ENCODE peak calls at places on chromosomes 5 and 9, in ten cellular contexts. E is adipocyte; U is globus pallidus; V is AG09309; Y is posterior cingulate gyrus; J is amniotic stem cell; S is NCI-H1694; C is HFF-Myc; X is MG63; M is stimulated activated CD4-positive, alpha-beta T cell treated with anti-CD3 and anti-CD28 coated beads, Interleukin-1b, Interleukin-23, amount 100 ng/mL, for 24 hours. Q is an unnamed sample.

GRCh38 chr9:78026947-78027346 is 4.7 kb downstream of the GNAQ start:
- DNase-seq in E (peak), U (no peak), V (no peak), Y (no peak), J (no peak), S (no peak), C (no peak), X (no peak), M (no peak), Q (no peak)

GRCh38 chr5:180078348-180078747 is 6.8 kb upstream of the RNF130 start:
- DNase-seq in E (no peak), U (no peak), V (no peak), Y (no peak), J (no peak), S (no peak), C (no peak), X (no peak), M (no peak), Q (no peak)

GRCh38 chr9:137276757-137277328 is 683 bp upstream of the TOR4A start:
- DNase-seq in E (peak), U (no peak), V (no peak), Y (no peak), J (no peak), S (no peak), C (peak), X (no peak), M (no peak), Q (peak)

GRCh38 chr9:18331808-18332209 is 142.1 kb upstream of the ADAMTSL1 start:
- DNase-seq in E (peak), U (no peak), V (no peak), Y (no peak), J (no peak), S (no peak), C (no peak), X (no peak), M (no peak), Q (no peak)

GRCh38 chr5:56735845-56736641 is 79.3 kb upstream of the MAP3K1 start:
- DNase-seq in E (no peak), U (peak), V (no peak), Y (no peak), J (no peak), S (no peak), C (no peak), X (no peak), M (no peak), Q (no peak)

GRCh38 chr9:96158909-96159575 is 142.9 kb downstream of the HSD17B3 start:
- DNase-seq in E (no peak), U (no peak), V (no peak), Y (no peak), J (no peak), S (no peak), C (no peak), X (no peak), M (no peak), Q (no peak)

GRCh38 chr9:18238254-18238653 is 235.7 kb upstream of the ADAMTSL1 start:
- DNase-seq in E (peak), U (no peak), V (peak), Y (no peak), J (no peak), S (no peak), C (peak), X (peak), M (no peak), Q (no peak)

GRCh38 chr5:171632618-171633017 is 153.0 kb upstream of the SMIM23 start:
- DNase-seq in E (no peak), U (no peak), V (no peak), Y (no peak), J (no peak), S (no peak), C (no peak), X (no peak), M (no peak), Q (no peak)

GRCh38 chr5:111813520-111813919 is 56.5 kb upstream of the NREP start:
- DNase-seq in E (no peak), U (no peak), V (no peak), Y (no peak), J (no peak), S (no peak), C (no peak), X (no peak), M (no peak), Q (no peak)

GRCh38 chr5:148418511-148418910 is 34.8 kb downstream of the FBXO38 start:
- DNase-seq in E (peak), U (no peak), V (no peak), Y (no peak), J (no peak), S (no peak), C (no peak), X (no peak), M (no peak), Q (no peak)

GRCh38 chr5:6190838-6191237 is 187.5 kb downstream of the MED10 start:
- DNase-seq in E (no peak), U (no peak), V (no peak), Y (no peak), J (no peak), S (no peak), C (no peak), X (no peak), M (no peak), Q (no peak)

GRCh38 chr9:113484258-113484730 is 20.8 kb downstream of the RGS3 start:
- DNase-seq in E (no peak), U (no peak), V (no peak), Y (no peak), J (no peak), S (no peak), C (no peak), X (no peak), M (no peak), Q (peak)